ENCODE peak calls at places on chromosomes 4 and X, in seven cellular contexts. K is GM23338, C is HCT116, S is neuronal stem cell, J is fibroblast of lung, E is PC-3, G is HepG2. H is an unnamed sample. For H3K4me1, the result is how much of the 10 kb centered on the place peaks cover.

GRCh38 chr4:177005801-177006230 is 213.1 kb upstream of the VEGFC start:
- DNase-seq in K (no peak), C (no peak), S (no peak), J (peak), E (peak), G (no peak), H (no peak)

GRCh38 chr4:147060171-147060931 is 114.7 kb upstream of the TTC29 start:
- DNase-seq in K (no peak), C (no peak), S (peak), J (peak), E (no peak), G (no peak), H (no peak)

GRCh38 chr4:38858097-38858420 is 1.4 kb upstream of the TLR6 start:
- DNase-seq in K (no peak), C (no peak), S (no peak), J (no peak), E (no peak), G (no peak), H (no peak)

GRCh38 chr4:137664055-137664405 is 131.7 kb upstream of the PCDH18 start:
- DNase-seq in K (peak), C (no peak), S (no peak), J (peak), E (peak), G (no peak), H (peak)

GRCh38 chr4:74293558-74293957 is 14.7 kb upstream of the EPGN start:
- DNase-seq in K (no peak), C (no peak), S (no peak), J (peak), E (peak), G (no peak), H (no peak)

GRCh38 chr4:81032805-81033684 is 2.5 kb downstream of the BMP3 start:
- DNase-seq in K (no peak), C (no peak), S (no peak), J (no peak), E (peak), G (no peak), H (no peak)

GRCh38 chr4:78057135-78057599 is at the start of gene FRAS1:
- DNase-seq in K (peak), C (no peak), S (peak), J (peak), E (peak), G (peak), H (peak)

GRCh38 chr4:165929662-165930061 is 56.6 kb downstream of the TLL1 start:
- DNase-seq in K (no peak), C (no peak), S (no peak), J (no peak), E (no peak), G (no peak), H (no peak)

GRCh38 chr4:78565971-78566372 is 14.4 kb downstream of the ANXA3 start:
- DNase-seq in K (peak), C (peak), S (no peak), J (peak), E (peak), G (peak), H (peak)

GRCh38 chrX:132331000-132331399 is 111.8 kb upstream of the RAP2C start:
- DNase-seq in K (no peak), C (no peak), S (no peak), J (no peak), E (no peak), G (peak), H (no peak)

GRCh38 chr4:116055857-116056827 is 942.7 kb upstream of the NDST4 start:
- DNase-seq in K (peak), C (peak), S (no peak), J (peak), E (peak), G (no peak), H (peak)

GRCh38 chr4:76585897-76586360 is 150.9 kb downstream of the SHROOM3 start:
- DNase-seq in K (peak), C (peak), S (peak), J (peak), E (peak), G (peak), H (peak)

GRCh38 chr4:53987761-53988171 is 76.6 kb downstream of the CHIC2 start:
- DNase-seq in K (no peak), C (peak), S (no peak), J (peak), E (peak), G (peak), H (peak)

GRCh38 chr4:109294006-109294405 is 8.5 kb downstream of the COL25A1 start:
- DNase-seq in K (peak), C (peak), S (peak), J (no peak), E (peak), G (peak), H (peak)

GRCh38 chrX:65706041-65706828 is 38.8 kb downstream of the MSN start:
- DNase-seq in K (no peak), C (no peak), S (no peak), J (peak), E (peak), G (no peak), H (no peak)

GRCh38 chr4:56435748-56436442 is at the start of gene PAICS:
- DNase-seq in K (peak), C (peak), S (peak), J (peak), E (peak), G (peak), H (peak)

GRCh38 chrX:47361538-47362511 is 8.6 kb upstream of the ZNF157 start:
- DNase-seq in K (peak), C (peak), S (peak), J (peak), E (peak), G (peak), H (peak)

GRCh38 chr4:109998867-109999303 is 86.2 kb downstream of the EGF start:
- DNase-seq in K (peak), C (peak), S (peak), J (peak), E (peak), G (peak), H (peak)

GRCh38 chrX:87409113-87409841 is 108.3 kb upstream of the KLHL4 start:
- DNase-seq in K (no peak), C (no peak), S (no peak), J (peak), E (peak), G (peak), H (peak)

GRCh38 chrX:46330981-46331380 is 214.2 kb downstream of the ZNF674 start:
- DNase-seq in K (no peak), C (no peak), S (no peak), J (no peak), E (no peak), G (no peak), H (no peak)

GRCh38 chr4:173171098-173171497 is 2.5 kb downstream of the GALNT7 start:
- DNase-seq in K (peak), C (no peak), S (no peak), J (peak), E (peak), G (peak), H (peak)
- H3K4me1 ChIP-seq in K (half or more), C (under half), S (under half), J (under half), E (under half), G (under half), H (under half)

GRCh38 chr4:121070696-121071639 is 1.4 kb downstream of the NDNF start:
- DNase-seq in K (peak), C (no peak), S (peak), J (peak), E (no peak), G (no peak), H (peak)
- H3K4me3 ChIP-seq in K (peak), C (no peak), S (peak), J (peak), E (no peak), G (no peak), H (peak)

GRCh38 chr4:2040391-2041233 is 18.5 kb upstream of the NAT8L start:
- DNase-seq in K (peak), C (no peak), S (no peak), J (no peak), E (no peak), G (no peak), H (no peak)
- H2AFZ ChIP-seq in K (peak), C (no peak), S (peak), J (no peak), E (no peak), G (no peak), H (peak)

GRCh38 chr4:128385683-128386304 is 98.2 kb upstream of the PGRMC2 start:
- DNase-seq in K (peak), C (no peak), S (no peak), J (peak), E (peak), G (peak), H (no peak)
- H3K4me1 ChIP-seq in K (under half), C (under half), S (under half), J (under half), E (under half), G (under half), H (under half)

DNA sequence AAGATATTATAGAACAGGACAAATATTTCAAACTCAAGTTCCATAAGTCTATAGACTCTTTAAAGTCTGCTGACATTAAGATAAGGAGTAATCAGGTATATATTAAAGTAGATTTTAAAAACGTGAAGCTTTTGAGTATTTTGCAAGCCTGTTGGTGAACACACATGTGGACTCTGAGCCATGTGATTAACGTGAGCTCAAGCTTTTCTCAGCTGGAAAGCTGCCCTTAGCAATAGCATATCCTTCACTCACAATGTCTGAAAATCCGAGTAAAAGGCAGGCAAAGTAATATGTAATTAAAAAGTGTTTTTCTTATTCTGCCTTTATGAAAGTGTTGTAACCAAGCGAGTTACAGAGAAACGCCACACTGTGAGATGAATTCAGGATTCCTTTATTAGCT is 140.5 kb upstream of the AADAT start:
- DNase-seq in K (no peak), C (no peak), S (no peak), J (no peak), E (no peak), G (no peak), H (no peak)
- H3K4me3 ChIP-seq in K (no peak), C (no peak), S (no peak), J (no peak), E (no peak), G (no peak), H (no peak)